ENCODE peak calls at places on chromosomes 12 and 14, in six cellular contexts. One of them, this sample, is unnamed.

GRCh38 chr12:114275937-114276785 is 129.8 kb downstream of the TBX5 start:
- DNase-seq in H9: no peak
- DNase-seq in mesenchymal stem cell: no peak
- DNase-seq in neuronal stem cell: no peak
- DNase-seq in IMR-90: peak
- DNase-seq in H1: no peak
- DNase-seq in this sample: peak

GRCh38 chr12:100476013-100476751 is 2.5 kb downstream of the NR1H4 start:
- DNase-seq in mesenchymal stem cell: no peak
- DNase-seq in IMR-90: no peak
- DNase-seq in H1: no peak
- DNase-seq in H9: no peak
- DNase-seq in neuronal stem cell: no peak
- DNase-seq in this sample: peak

GRCh38 chr14:79544671-79545070 is 666.6 kb downstream of the DIO2 start:
- DNase-seq in H1: no peak
- DNase-seq in mesenchymal stem cell: peak
- DNase-seq in IMR-90: peak
- DNase-seq in neuronal stem cell: no peak
- DNase-seq in H9: no peak
- DNase-seq in this sample: peak

GRCh38 chr14:66717571-66718140 is 209.7 kb downstream of the GPHN start:
- DNase-seq in neuronal stem cell: no peak
- DNase-seq in H9: no peak
- DNase-seq in H1: no peak
- DNase-seq in mesenchymal stem cell: no peak
- DNase-seq in IMR-90: no peak
- DNase-seq in this sample: no peak

GRCh38 chr14:91377700-91378652 is 39.6 kb downstream of the CCDC88C start:
- DNase-seq in IMR-90: no peak
- DNase-seq in neuronal stem cell: no peak
- DNase-seq in H9: no peak
- DNase-seq in mesenchymal stem cell: no peak
- DNase-seq in H1: no peak
- DNase-seq in this sample: no peak

GRCh38 chr12:15044461-15044860 is 71.6 kb downstream of the PDE6H start:
- DNase-seq in H9: no peak
- DNase-seq in IMR-90: no peak
- DNase-seq in neuronal stem cell: no peak
- DNase-seq in mesenchymal stem cell: peak
- DNase-seq in H1: no peak
- DNase-seq in this sample: no peak

GRCh38 chr14:72433511-72433910 is 460.4 kb downstream of the DPF3 start:
- DNase-seq in H1: no peak
- DNase-seq in H9: no peak
- DNase-seq in IMR-90: peak
- DNase-seq in neuronal stem cell: no peak
- DNase-seq in mesenchymal stem cell: peak
- DNase-seq in this sample: no peak

GRCh38 chr14:43640718-43641267 is 866.3 kb downstream of the FSCB start:
- DNase-seq in IMR-90: no peak
- DNase-seq in H9: no peak
- DNase-seq in mesenchymal stem cell: no peak
- DNase-seq in H1: no peak
- DNase-seq in neuronal stem cell: no peak
- DNase-seq in this sample: no peak

GRCh38 chr12:15323530-15323929 is 1.2 kb downstream of the PTPRO start:
- DNase-seq in neuronal stem cell: no peak
- DNase-seq in IMR-90: no peak
- DNase-seq in H9: no peak
- DNase-seq in mesenchymal stem cell: no peak
- DNase-seq in H1: no peak
- DNase-seq in this sample: no peak

GRCh38 chr12:53726946-53727309 is 324 bp downstream of the CALCOCO1 start:
- DNase-seq in IMR-90: peak
- DNase-seq in mesenchymal stem cell: peak
- DNase-seq in H9: no peak
- DNase-seq in neuronal stem cell: no peak
- DNase-seq in H1: no peak
- DNase-seq in this sample: peak

GRCh38 chr12:19397534-19397933 is 41.8 kb upstream of the AEBP2 start:
- DNase-seq in IMR-90: peak
- DNase-seq in neuronal stem cell: no peak
- DNase-seq in mesenchymal stem cell: no peak
- DNase-seq in H1: no peak
- DNase-seq in H9: no peak
- DNase-seq in this sample: peak

GRCh38 chr12:110590806-110591326 is 7.7 kb upstream of the PPTC7 start:
- DNase-seq in mesenchymal stem cell: peak
- DNase-seq in H1: no peak
- DNase-seq in neuronal stem cell: no peak
- DNase-seq in IMR-90: peak
- DNase-seq in H9: no peak
- DNase-seq in this sample: no peak

GRCh38 chr14:54197369-54197768 is 199.4 kb upstream of the CDKN3 start:
- DNase-seq in neuronal stem cell: no peak
- DNase-seq in H1: no peak
- DNase-seq in H9: no peak
- DNase-seq in IMR-90: no peak
- DNase-seq in mesenchymal stem cell: no peak
- DNase-seq in this sample: no peak

GRCh38 chr12:30796891-30797371 is 42.2 kb upstream of the CAPRIN2 start:
- DNase-seq in H1: no peak
- DNase-seq in neuronal stem cell: no peak
- DNase-seq in H9: peak
- DNase-seq in mesenchymal stem cell: peak
- DNase-seq in IMR-90: peak
- DNase-seq in this sample: peak

GRCh38 chr14:102578821-102579220 is 13.6 kb upstream of the RCOR1 start:
- DNase-seq in neuronal stem cell: no peak
- DNase-seq in H9: no peak
- DNase-seq in IMR-90: no peak
- DNase-seq in mesenchymal stem cell: no peak
- DNase-seq in H1: no peak
- DNase-seq in this sample: no peak

GRCh38 chr14:33271891-33272290 is 333.2 kb downstream of the NPAS3 start:
- DNase-seq in mesenchymal stem cell: no peak
- DNase-seq in IMR-90: no peak
- DNase-seq in neuronal stem cell: no peak
- DNase-seq in H9: no peak
- DNase-seq in H1: no peak
- DNase-seq in this sample: no peak
- H2AFZ ChIP-seq in mesenchymal stem cell: no peak
- H2AFZ ChIP-seq in IMR-90: no peak
- H2AFZ ChIP-seq in neuronal stem cell: no peak
- H2AFZ ChIP-seq in H9: no peak
- H2AFZ ChIP-seq in H1: no peak
- H2AFZ ChIP-seq in this sample: no peak

GRCh38 chr12:104600790-104601739 is 144.3 kb downstream of the CHST11 start:
- DNase-seq in neuronal stem cell: no peak
- DNase-seq in IMR-90: no peak
- DNase-seq in H1: no peak
- DNase-seq in H9: no peak
- DNase-seq in mesenchymal stem cell: peak
- DNase-seq in this sample: no peak
- H3K9ac ChIP-seq in neuronal stem cell: no peak
- H3K9ac ChIP-seq in IMR-90: no peak
- H3K9ac ChIP-seq in H1: no peak
- H3K9ac ChIP-seq in H9: no peak
- H3K9ac ChIP-seq in mesenchymal stem cell: no peak
- H3K9ac ChIP-seq in this sample: no peak

DNA sequence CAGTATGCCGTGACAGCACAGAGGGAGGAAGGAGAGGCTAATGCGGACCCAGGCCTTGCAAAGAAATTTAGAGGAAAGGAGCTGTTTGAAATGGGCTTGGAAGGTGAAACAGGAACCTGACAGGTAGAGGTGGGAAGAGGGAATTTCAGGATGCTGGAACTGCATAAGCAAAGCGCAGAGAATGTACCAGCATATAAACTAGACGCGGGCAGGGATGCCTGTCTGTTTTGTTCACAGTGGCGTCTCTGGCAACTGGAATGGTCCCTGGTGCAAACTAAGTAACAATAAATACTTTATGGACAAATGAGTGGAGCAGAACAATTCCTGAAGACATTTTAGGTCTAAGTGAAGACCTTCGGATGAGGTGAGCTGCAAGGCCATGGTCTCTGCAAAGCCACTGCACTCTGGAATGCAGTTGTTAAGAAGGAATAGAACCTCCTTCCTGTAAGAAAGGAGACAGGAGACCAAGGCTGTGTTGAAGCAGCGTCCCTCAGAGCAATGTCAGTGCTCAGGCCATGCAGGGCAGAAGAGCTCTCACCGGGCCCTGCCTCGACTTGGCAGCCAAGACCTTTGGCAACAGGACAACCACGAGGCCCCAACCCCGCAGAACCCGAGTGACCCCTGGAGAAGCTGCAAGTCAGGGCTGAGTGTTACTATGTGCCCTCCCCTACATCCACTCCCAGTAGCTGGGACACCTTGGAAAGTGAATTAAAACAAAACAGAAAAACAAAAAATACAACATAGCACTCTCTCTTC is 42.8 kb downstream of the PITPNM2 start:
- DNase-seq in neuronal stem cell: no peak
- DNase-seq in mesenchymal stem cell: no peak
- DNase-seq in H9: no peak
- DNase-seq in IMR-90: no peak
- DNase-seq in H1: no peak
- DNase-seq in this sample: peak
- H2AK5ac ChIP-seq in neuronal stem cell: no peak
- H2AK5ac ChIP-seq in mesenchymal stem cell: no peak
- H2AK5ac ChIP-seq in H9: no peak
- H2AK5ac ChIP-seq in IMR-90: no peak
- H2AK5ac ChIP-seq in H1: peak
- H2AK5ac ChIP-seq in this sample: no peak

DNA sequence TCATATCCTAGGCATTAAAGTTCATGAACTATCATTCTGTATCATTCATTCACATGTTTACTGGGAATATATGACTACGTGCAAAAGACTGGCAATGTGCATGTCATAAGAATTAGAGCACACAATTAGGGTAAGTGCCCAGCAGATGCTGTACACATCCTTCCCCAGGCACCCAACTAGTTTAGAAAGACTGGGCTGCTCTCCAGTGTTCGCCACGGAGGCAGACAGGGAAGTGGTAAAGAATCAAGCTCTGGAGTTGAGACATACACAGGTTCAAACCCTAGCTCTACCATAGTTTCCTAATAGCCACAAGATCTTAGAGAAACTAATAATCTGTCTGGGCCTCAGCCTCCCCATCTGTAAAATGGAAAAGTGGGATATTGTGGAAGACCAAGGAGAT is 6.8 kb downstream of the TMCC3 start:
- DNase-seq in H1: no peak
- DNase-seq in H9: no peak
- DNase-seq in neuronal stem cell: no peak
- DNase-seq in IMR-90: no peak
- DNase-seq in mesenchymal stem cell: no peak
- DNase-seq in this sample: no peak
- H2AFZ ChIP-seq in H1: no peak
- H2AFZ ChIP-seq in H9: no peak
- H2AFZ ChIP-seq in neuronal stem cell: no peak
- H2AFZ ChIP-seq in IMR-90: no peak
- H2AFZ ChIP-seq in mesenchymal stem cell: no peak
- H2AFZ ChIP-seq in this sample: no peak

GRCh38 chr14:100223332-100224171 is 15.4 kb upstream of the YY1 start:
- DNase-seq in IMR-90: peak
- DNase-seq in H1: no peak
- DNase-seq in neuronal stem cell: no peak
- DNase-seq in mesenchymal stem cell: peak
- DNase-seq in H9: no peak
- DNase-seq in this sample: peak
- H3K9ac ChIP-seq in IMR-90: no peak
- H3K9ac ChIP-seq in H1: no peak
- H3K9ac ChIP-seq in neuronal stem cell: peak
- H3K9ac ChIP-seq in mesenchymal stem cell: no peak
- H3K9ac ChIP-seq in H9: peak
- H3K9ac ChIP-seq in this sample: no peak

DNA sequence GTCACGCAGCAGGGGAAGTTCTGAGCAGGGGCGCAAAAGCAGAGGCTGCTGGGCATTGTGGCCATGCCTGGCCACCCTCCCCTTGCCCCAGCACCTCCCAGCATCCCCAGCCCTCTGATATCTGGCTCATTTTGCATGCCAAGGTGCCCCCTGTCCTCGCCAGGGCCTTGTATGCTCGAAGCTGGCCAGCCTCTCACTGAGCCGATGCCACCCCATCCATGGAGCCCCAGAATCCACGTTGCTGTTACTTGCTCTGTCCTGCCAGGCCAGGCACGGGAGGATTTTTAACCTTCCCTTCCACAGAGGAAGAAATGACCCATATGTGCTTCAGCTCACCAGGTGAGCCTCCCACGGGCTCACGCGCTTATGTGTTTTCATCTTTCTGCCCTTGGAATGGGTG is 413.4 kb downstream of the BCL11B start:
- DNase-seq in mesenchymal stem cell: no peak
- DNase-seq in H9: no peak
- DNase-seq in neuronal stem cell: no peak
- DNase-seq in H1: no peak
- DNase-seq in IMR-90: no peak
- DNase-seq in this sample: no peak
- H2AK5ac ChIP-seq in mesenchymal stem cell: no peak
- H2AK5ac ChIP-seq in H9: no peak
- H2AK5ac ChIP-seq in neuronal stem cell: no peak
- H2AK5ac ChIP-seq in H1: no peak
- H2AK5ac ChIP-seq in IMR-90: no peak
- H2AK5ac ChIP-seq in this sample: no peak

This sample was measured in trophoblast cell.